ENCODE peak calls at places on chromosomes 3 and 15, in five cellular contexts. T, V, Y, X and U are unnamed samples.

GRCh38 chr3:123739146-123739545 is 145.0 kb downstream of the MYLK start:
- DNase-seq in T (no peak), V (no peak), Y (peak; percentile 34), X (no peak), U (no peak)

GRCh38 chr3:37988931-37989525 is 1.6 kb upstream of the VILL start:
- DNase-seq in T (no peak), V (no peak), Y (no peak), X (peak; percentile 34), U (no peak)

GRCh38 chr3:127174715-127175140 is 18.2 kb upstream of the PRR23E start:
- DNase-seq in T (no peak), V (no peak), Y (no peak), X (peak; percentile 44), U (no peak)

GRCh38 chr3:5264896-5265770 is 77.6 kb downstream of the EDEM1 start:
- DNase-seq in T (no peak), V (no peak), Y (no peak), X (no peak), U (no peak)

GRCh38 chr3:119913021-119913420 is 131.1 kb downstream of the NR1I2 start:
- DNase-seq in T (no peak), V (no peak), Y (peak; percentile 45), X (no peak), U (no peak)

GRCh38 chr15:38002883-38003477 is 68.5 kb downstream of the TMCO5A start:
- DNase-seq in T (no peak), V (peak; percentile 79), Y (peak; percentile 80), X (peak; percentile 68), U (peak; percentile 44)

GRCh38 chr3:64238971-64239667 is 13.9 kb upstream of the PRICKLE2 start:
- DNase-seq in T (no peak), V (peak; percentile 93), Y (peak; percentile 96), X (peak; percentile 68), U (peak; percentile 76)

GRCh38 chr15:98138910-98139309 is 178.4 kb downstream of the ARRDC4 start:
- DNase-seq in T (no peak), V (no peak), Y (no peak), X (no peak), U (no peak)

GRCh38 chr3:124772081-124772831 is 42.0 kb downstream of the UMPS start:
- DNase-seq in T (no peak), V (peak; percentile 78), Y (peak; percentile 65), X (no peak), U (no peak)

GRCh38 chr3:164320962-164321361 is 757.3 kb downstream of the SI start:
- DNase-seq in T (no peak), V (peak; percentile 46), Y (no peak), X (no peak), U (no peak)

GRCh38 chr15:99511865-99512632 is 53.7 kb upstream of the MEF2A start:
- DNase-seq in T (no peak), V (no peak), Y (peak; percentile 44), X (no peak), U (no peak)

GRCh38 chr15:73886717-73887345 is 13.5 kb downstream of the TBC1D21 start:
- DNase-seq in T (no peak), V (no peak), Y (no peak), X (peak; percentile 42), U (no peak)

GRCh38 chr3:146530609-146531008 is 13.8 kb downstream of the PLSCR1 start:
- DNase-seq in T (no peak), V (no peak), Y (no peak), X (no peak), U (no peak)

GRCh38 chr15:83305696-83306291 is 21.3 kb upstream of the BNC1 start:
- DNase-seq in T (no peak), V (peak; percentile 87), Y (peak; percentile 41), X (no peak), U (no peak)

GRCh38 chr3:185760091-185760490 is 64.8 kb downstream of the IGF2BP2 start:
- DNase-seq in T (no peak), V (no peak), Y (peak; percentile 60), X (no peak), U (no peak)

GRCh38 chr3:42499478-42499871 is 3.0 kb upstream of the VIPR1 start:
- DNase-seq in T (no peak), V (no peak), Y (no peak), X (peak; percentile 47), U (no peak)

GRCh38 chr3:10244004-10244403 is 4.3 kb upstream of the TATDN2 start:
- DNase-seq in T (no peak), V (no peak), Y (no peak), X (no peak), U (no peak)

GRCh38 chr15:77064539-77065308 is 6.2 kb downstream of the TSPAN3 start:
- DNase-seq in T (no peak), V (no peak), Y (peak; percentile 75), X (no peak), U (no peak)

GRCh38 chr3:104903064-104903463 is 463.6 kb upstream of the ALCAM start:
- DNase-seq in T (no peak), V (no peak), Y (no peak), X (no peak), U (no peak)

GRCh38 chr15:35440265-35440664 is 105.7 kb downstream of the DPH6 start:
- DNase-seq in T (no peak), V (peak; percentile 3), Y (no peak), X (no peak), U (no peak)

GRCh38 chr3:4163006-4163405 is 140.2 kb upstream of the SETMAR start:
- DNase-seq in T (no peak), V (no peak), Y (no peak), X (no peak), U (no peak)

GRCh38 chr3:189766416-189766815 is 135.2 kb downstream of the TP63 start:
- DNase-seq in T (no peak), V (peak; percentile 70), Y (no peak), X (no peak), U (no peak)

GRCh38 chr15:67915374-67916050 is 75.7 kb upstream of the RNU6-1 start:
- DNase-seq in T (no peak), V (peak; percentile 37), Y (no peak), X (peak; percentile 94), U (peak; percentile 56)

GRCh38 chr15:90015749-90016148 is 14.6 kb downstream of the ZNF710 start:
- DNase-seq in T (no peak), V (no peak), Y (no peak), X (peak; percentile 31), U (no peak)

GRCh38 chr3:43785551-43785950 is 94.8 kb downstream of the ABHD5 start:
- DNase-seq in T (no peak), V (no peak), Y (peak; percentile 71), X (no peak), U (no peak)

GRCh38 chr3:132595036-132595435 is 2.0 kb upstream of the ACKR4 start:
- DNase-seq in T (no peak), V (peak; percentile 29), Y (peak; percentile 83), X (no peak), U (no peak)

GRCh38 chr3:192887701-192888100 is 30.0 kb downstream of the MB21D2 start:
- DNase-seq in T (no peak), V (peak; percentile 32), Y (no peak), X (no peak), U (no peak)

GRCh38 chr15:72754096-72754495 is 29.5 kb downstream of the ADPGK start:
- DNase-seq in T (no peak), V (no peak), Y (no peak), X (no peak), U (no peak)

GRCh38 chr3:42839616-42840015 is 30.4 kb downstream of the ACKR2 start:
- DNase-seq in T (peak; percentile 8), V (peak; percentile 44), Y (peak; percentile 84), X (no peak), U (no peak)

GRCh38 chr15:81863157-81863556 is 182.7 kb downstream of the MEX3B start:
- DNase-seq in T (no peak), V (no peak), Y (peak; percentile 40), X (no peak), U (no peak)

GRCh38 chr15:66287461-66288055 is 5.8 kb upstream of the DIS3L start:
- DNase-seq in T (no peak), V (peak; percentile 34), Y (peak; percentile 66), X (no peak), U (no peak)

GRCh38 chr15:76198456-76199105 is 112.7 kb downstream of the ETFA start:
- DNase-seq in T (no peak), V (no peak), Y (no peak), X (no peak), U (no peak)

GRCh38 chr15:56208185-56208584 is 35.5 kb downstream of the RFX7 start:
- DNase-seq in T (no peak), V (no peak), Y (no peak), X (no peak), U (no peak)

GRCh38 chr15:55782901-55783300 is 39.9 kb upstream of the PRTG start:
- DNase-seq in T (no peak), V (peak; percentile 23), Y (no peak), X (no peak), U (no peak)

GRCh38 chr15:30882861-30883433 is 20.8 kb upstream of the FAN1 start:
- DNase-seq in T (peak; percentile 26), V (no peak), Y (no peak), X (no peak), U (no peak)

GRCh38 chr3:17301271-17301670 is 416.5 kb downstream of the PLCL2 start:
- DNase-seq in T (no peak), V (no peak), Y (no peak), X (no peak), U (no peak)

GRCh38 chr3:38366082-38366481 is 19.5 kb downstream of the XYLB start:
- DNase-seq in T (no peak), V (no peak), Y (no peak), X (no peak), U (no peak)

GRCh38 chr3:9396632-9397330 is 634 bp upstream of the SETD5 start:
- DNase-seq in T (peak; percentile 96), V (peak; percentile 99), Y (peak; percentile 100), X (peak; percentile 99), U (peak; percentile 99)

GRCh38 chr15:82040395-82040794 is 5.4 kb downstream of the MEX3B start:
- DNase-seq in T (no peak), V (no peak), Y (no peak), X (no peak), U (no peak)

GRCh38 chr3:161356287-161356686 is 15.0 kb downstream of the SPTSSB start:
- DNase-seq in T (no peak), V (no peak), Y (no peak), X (no peak), U (no peak)